ENCODE peak calls at places on chromosomes 5 and 9, in four cellular contexts. M, N, L and F are unnamed samples.

GRCh38 chr5:88518131-88519016 is 249.7 kb upstream of the TMEM161B start:
- DNase-seq in M (no peak), N (peak), L (peak), F (no peak)

GRCh38 chr9:110582156-110582555 is 2.6 kb upstream of the SVEP1 start:
- DNase-seq in M (no peak), N (no peak), L (no peak), F (no peak)

GRCh38 chr5:53397141-53397794 is 83.2 kb upstream of the FST start:
- DNase-seq in M (no peak), N (no peak), L (no peak), F (no peak)

GRCh38 chr5:179311581-179311980 is 33.7 kb downstream of the ADAMTS2 start:
- DNase-seq in M (no peak), N (no peak), L (no peak), F (no peak)

GRCh38 chr5:120466337-120467006 is 2.4 kb downstream of the PRR16 start:
- DNase-seq in M (no peak), N (no peak), L (no peak), F (no peak)

GRCh38 chr9:130139251-130139650 is 33.0 kb upstream of the NCS1 start:
- DNase-seq in M (no peak), N (no peak), L (no peak), F (no peak)

GRCh38 chr9:36738318-36738975 is 165.8 kb downstream of the MELK start:
- DNase-seq in M (peak), N (peak), L (no peak), F (peak)

GRCh38 chr9:113416149-113416726 is 5.7 kb downstream of the C9orf43 start:
- DNase-seq in M (no peak), N (no peak), L (no peak), F (no peak)

GRCh38 chr9:98070704-98071103 is 14.2 kb downstream of the NANS start:
- DNase-seq in M (no peak), N (no peak), L (no peak), F (no peak)

GRCh38 chr5:61966991-61967390 is 339.0 kb upstream of the KIF2A start:
- DNase-seq in M (no peak), N (no peak), L (no peak), F (peak)

GRCh38 chr5:150298701-150299451 is 3.8 kb downstream of the ARSI start:
- DNase-seq in M (peak), N (peak), L (peak), F (peak)

GRCh38 chr9:111854799-111855198 is 41.8 kb upstream of the UGCG start:
- DNase-seq in M (peak), N (no peak), L (no peak), F (no peak)

GRCh38 chr9:84254972-84255371 is 85.6 kb downstream of the SLC28A3 start:
- DNase-seq in M (no peak), N (no peak), L (no peak), F (no peak)

GRCh38 chr9:90009447-90009846 is 404.6 kb downstream of the GADD45G start:
- DNase-seq in M (no peak), N (no peak), L (no peak), F (no peak)

GRCh38 chr9:136052991-136053756 is 41.9 kb downstream of the NACC2 start:
- DNase-seq in M (no peak), N (peak), L (peak), F (peak)

GRCh38 chr9:94945191-94946144 is 219.0 kb downstream of the AOPEP start:
- DNase-seq in M (peak), N (peak), L (peak), F (peak)

GRCh38 chr9:112338561-112338960 is 5.1 kb upstream of the PTBP3 start:
- DNase-seq in M (peak), N (peak), L (peak), F (peak)

GRCh38 chr9:70451765-70452164 is 37.3 kb upstream of the KLF9 start:
- DNase-seq in M (no peak), N (no peak), L (no peak), F (no peak)